ENCODE peak calls at places on chromosomes 16 and 17, in four cellular contexts. Z is activated CD8-positive, alpha-beta T cell treated with anti-CD3 and anti-CD28 coated beads, Interleukin-2, amount 10 ng/mL, durations not matched to agents 7 days and 5 days; O is NCI-H2029 treated with DMSO at 0.1 percent for 48 hours; I is stimulated activated CD8-positive, alpha-beta memory T cell treated with anti-CD3 and anti-CD28 coated beads, Interleukin-2, amount 100 ng/mL, for 48 hours. S is an unnamed sample.
A peak's percentile ranks its signal among the peaks of the same experiment; 100 is the strongest.

GRCh38 chr17:1989135-1989534 is 36.0 kb downstream of the RTN4RL1 start:
- DNase-seq in I (no peak), Z (no peak), O (no peak), S (no peak)

GRCh38 chr16:20898938-20899502 is 1.1 kb downstream of the DCUN1D3 start:
- DNase-seq in Z (no peak), I (no peak), O (no peak), S (no peak)

GRCh38 chr16:22888791-22889190 is 74.8 kb downstream of the HS3ST2 start:
- DNase-seq in I (no peak), Z (no peak), O (no peak), S (no peak)

GRCh38 chr17:55037828-55038227 is 69.3 kb downstream of the STXBP4 start:
- DNase-seq in I (no peak), O (no peak), Z (no peak), S (no peak)

GRCh38 chr17:77436481-77436880 is 295.7 kb downstream of the SEC14L1 start:
- DNase-seq in O (no peak), I (no peak), Z (no peak), S (no peak)

GRCh38 chr17:27502526-27503324 is 46.5 kb downstream of the KSR1 start:
- DNase-seq in O (no peak), I (no peak), Z (no peak), S (no peak)

GRCh38 chr17:50218771-50219315 is 17.4 kb upstream of the COL1A1 start:
- DNase-seq in Z (no peak), O (no peak), I (no peak), S (no peak)

GRCh38 chr17:65438708-65439294 is 122.6 kb downstream of the AXIN2 start:
- DNase-seq in I (no peak), Z (no peak), O (no peak), S (no peak)

GRCh38 chr16:8229011-8229520 is 361.2 kb downstream of the TMEM114 start:
- DNase-seq in Z (no peak), I (no peak), O (no peak), S (no peak)

GRCh38 chr17:20266806-20267458 is 200.4 kb downstream of the LGALS9B start:
- DNase-seq in I (no peak), O (peak; percentile 28), Z (no peak), S (no peak)

GRCh38 chr16:89137666-89138512 is 33.7 kb upstream of the CDH15 start:
- DNase-seq in Z (no peak), O (no peak), I (no peak), S (no peak)

GRCh38 chr16:29978081-29978480 is 4.4 kb downstream of the TAOK2 start:
- DNase-seq in Z (no peak), O (no peak), I (no peak), S (no peak)

GRCh38 chr17:66727634-66728570 is 107.0 kb upstream of the CACNG5 start:
- DNase-seq in I (peak; percentile 22), O (peak; percentile 81), Z (peak; percentile 67), S (peak; percentile 41)

GRCh38 chr16:13391337-13391736 is 489.9 kb downstream of the SHISA9 start:
- DNase-seq in I (no peak), Z (no peak), O (no peak), S (no peak)

GRCh38 chr17:41496803-41497484 is 7.2 kb upstream of the KRT36 start:
- DNase-seq in Z (peak; percentile 82), O (peak; percentile 53), I (peak; percentile 61), S (peak; percentile 64)

GRCh38 chr16:78443780-78444422 is 344.4 kb downstream of the WWOX start:
- DNase-seq in Z (no peak), I (no peak), O (no peak), S (no peak)

GRCh38 chr16:17518441-17518840 is 47.7 kb upstream of the XYLT1 start:
- DNase-seq in Z (no peak), O (no peak), I (no peak), S (no peak)

GRCh38 chr17:34579017-34579946 is at the start of gene TMEM132E:
- DNase-seq in Z (peak; percentile 23), I (no peak), O (no peak), S (no peak)

GRCh38 chr17:49574283-49574892 is 1.3 kb upstream of the NXPH3 start:
- DNase-seq in Z (no peak), I (no peak), O (no peak), S (no peak)

GRCh38 chr17:83136156-83136555 is 56.7 kb downstream of the METRNL start:
- DNase-seq in I (no peak), O (no peak), Z (no peak), S (no peak)

GRCh38 chr17:68514809-68515208 is 2.6 kb downstream of the PRKAR1A start:
- DNase-seq in O (no peak), Z (no peak), I (no peak), S (no peak)

GRCh38 chr17:11671151-11671550 is 72.9 kb downstream of the DNAH9 start:
- DNase-seq in I (no peak), Z (no peak), O (no peak), S (no peak)

GRCh38 chr17:44137891-44138709 is 3.6 kb upstream of the HROB start:
- DNase-seq in O (no peak), Z (peak; percentile 55), I (peak; percentile 42), S (no peak)

GRCh38 chr16:23125277-23125676 is 24.0 kb downstream of the USP31 start:
- DNase-seq in Z (no peak), O (no peak), I (no peak), S (no peak)

GRCh38 chr16:80148826-80149225 is 392.0 kb upstream of the DYNLRB2 start:
- DNase-seq in I (no peak), O (no peak), Z (no peak), S (no peak)